ENCODE peak calls at places on chromosomes 3 and 15, in five cellular contexts. R is T-helper 1 cell; U is C1 segment of cervical spinal cord; Y is retinal pigment epithelial cell; Q is activated CD4-positive, alpha-beta T cell treated with anti-CD3 and anti-CD28 coated beads for 24 hours. G is an unnamed sample.

GRCh38 chr3:189260556-189261493 is 89.1 kb downstream of the TPRG1 start:
- DNase-seq in R (no peak), U (no peak), Y (peak), Q (no peak), G (no peak)

GRCh38 chr3:39808467-39809180 is 785 bp upstream of the MYRIP start:
- DNase-seq in R (no peak), U (peak), Y (no peak), Q (no peak), G (peak)

GRCh38 chr3:119636194-119636593 is 24.2 kb downstream of the POPDC2 start:
- DNase-seq in R (no peak), U (no peak), Y (no peak), Q (no peak), G (no peak)

GRCh38 chr3:13391308-13391707 is 28.8 kb downstream of the NUP210 start:
- DNase-seq in R (no peak), U (no peak), Y (no peak), Q (no peak), G (no peak)

GRCh38 chr15:59330649-59331048 is 42.0 kb downstream of the MYO1E start:
- DNase-seq in R (no peak), U (no peak), Y (no peak), Q (no peak), G (no peak)

GRCh38 chr3:14223595-14223994 is 45.0 kb downstream of the LSM3 start:
- DNase-seq in R (no peak), U (no peak), Y (no peak), Q (no peak), G (no peak)

GRCh38 chr15:42427429-42428223 is 63.3 kb downstream of the ZNF106 start:
- DNase-seq in R (no peak), U (no peak), Y (no peak), Q (no peak), G (no peak)

GRCh38 chr3:49529567-49529966 is 24.7 kb upstream of the BSN start:
- DNase-seq in R (no peak), U (no peak), Y (no peak), Q (no peak), G (no peak)

GRCh38 chr15:51579012-51579411 is 43.6 kb downstream of the DMXL2 start:
- DNase-seq in R (no peak), U (no peak), Y (no peak), Q (no peak), G (no peak)

GRCh38 chr3:193805448-193805847 is 212.4 kb downstream of the OPA1 start:
- DNase-seq in R (no peak), U (no peak), Y (peak), Q (no peak), G (peak)

GRCh38 chr3:87413821-87414220 is 137.4 kb upstream of the POU1F1 start:
- DNase-seq in R (no peak), U (no peak), Y (no peak), Q (no peak), G (no peak)

GRCh38 chr3:101195951-101196713 is 124.2 kb downstream of the IMPG2 start:
- DNase-seq in R (no peak), U (no peak), Y (peak), Q (no peak), G (peak)

GRCh38 chr15:31352911-31353811 is 26.5 kb downstream of the KLF13 start:
- DNase-seq in R (no peak), U (peak), Y (peak), Q (no peak), G (peak)

G was measured in NCI-H524.